ENCODE peak calls at places on chromosomes 11 and 22, in four cellular contexts. S is iris pigment epithelial cell; D is uterus; L is activated CD4-positive, alpha-beta T cell treated with anti-CD3 and anti-CD28 coated beads, Interleukin-2, amount 10 ng/mL, durations not matched to agents 7 days and 5 days. M is an unnamed sample.

GRCh38 chr11:119889728-119890280 is 160.8 kb upstream of the NECTIN1 start:
- DNase-seq in S (no peak), D (no peak), L (no peak), M (no peak)

GRCh38 chr11:77203901-77204755 is 76.1 kb downstream of the MYO7A start:
- DNase-seq in D (peak; percentile 10), S (no peak), L (no peak), M (peak; percentile 34)

GRCh38 chr11:109026891-109027489 is 362.1 kb downstream of the DDX10 start:
- DNase-seq in L (no peak), S (peak; percentile 72), D (no peak), M (no peak)

GRCh38 chr11:124970925-124971324 is 16.9 kb downstream of the CCDC15 start:
- DNase-seq in L (no peak), D (no peak), S (peak; percentile 34), M (no peak)

GRCh38 chr22:22843848-22844247 is 43.8 kb upstream of the IGLL5 start:
- DNase-seq in S (no peak), L (no peak), D (no peak), M (no peak)

GRCh38 chr11:11383995-11384394 is 30.9 kb upstream of the CSNK2A3 start:
- DNase-seq in D (no peak), S (no peak), L (no peak), M (no peak)

GRCh38 chr11:64810271-64810890 is at the start of gene MEN1:
- DNase-seq in D (peak; percentile 95), S (peak; percentile 97), L (peak; percentile 87), M (peak; percentile 96)

GRCh38 chr11:11976476-11977187 is 31.8 kb downstream of the DKK3 start:
- DNase-seq in D (no peak), L (no peak), S (no peak), M (no peak)

GRCh38 chr22:38756631-38757463 is 1.0 kb upstream of the SUN2 start:
- DNase-seq in S (no peak), D (no peak), L (no peak), M (no peak)

GRCh38 chr11:133698654-133699053 is 146.7 kb downstream of the SPATA19 start:
- DNase-seq in L (no peak), D (no peak), S (no peak), M (no peak)

GRCh38 chr22:17746916-17747315 is 27.4 kb downstream of the BID start:
- DNase-seq in S (no peak), L (no peak), D (no peak), M (no peak)

GRCh38 chr11:69644071-69644961 is 3.4 kb downstream of the CCND1 start:
- DNase-seq in S (peak; percentile 96), D (peak; percentile 65), L (no peak), M (peak; percentile 83)

GRCh38 chr11:130181295-130182272 is 22.0 kb downstream of the ST14 start:
- DNase-seq in D (no peak), L (no peak), S (peak; percentile 84), M (no peak)

GRCh38 chr11:119616586-119617342 is 112.2 kb downstream of the NECTIN1 start:
- DNase-seq in S (no peak), D (no peak), L (no peak), M (no peak)

GRCh38 chr22:19958083-19959042 is 16.7 kb upstream of the TXNRD2 start:
- DNase-seq in D (no peak), S (peak; percentile 39), L (no peak), M (no peak)

GRCh38 chr11:9758676-9759518 is 95.0 kb downstream of the SWAP70 start:
- DNase-seq in S (peak; percentile 87), L (peak; percentile 44), D (peak; percentile 81), M (peak; percentile 84)

GRCh38 chr11:111665779-111666178 is 63.5 kb downstream of the SIK2 start:
- DNase-seq in D (no peak), S (peak; percentile 48), L (peak; percentile 16), M (no peak)

GRCh38 chr11:75275581-75275980 is 35.0 kb downstream of the TPBGL start:
- DNase-seq in S (peak; percentile 53), D (no peak), L (peak; percentile 86), M (peak; percentile 66)

GRCh38 chr22:26215766-26216165 is 46.5 kb downstream of the SEZ6L start:
- DNase-seq in S (no peak), D (no peak), L (no peak), M (no peak)

GRCh38 chr22:45629469-45630089 is 42.1 kb upstream of the ATXN10 start:
- DNase-seq in S (no peak), D (no peak), L (no peak), M (no peak)

GRCh38 chr11:86594746-86595145 is 77.7 kb downstream of the ME3 start:
- DNase-seq in L (no peak), D (no peak), S (peak; percentile 62), M (no peak)

GRCh38 chr22:33579448-33580093 is 340.7 kb downstream of the LARGE1 start:
- DNase-seq in S (peak; percentile 7), D (peak; percentile 31), L (peak; percentile 53), M (peak; percentile 69)

GRCh38 chr11:693415-693831 is 1.6 kb downstream of the DEAF1 start:
- DNase-seq in L (no peak), D (no peak), S (peak; percentile 20), M (no peak)

GRCh38 chr11:69232821-69233760 is 60.9 kb upstream of the MYEOV start:
- DNase-seq in S (no peak), L (no peak), D (no peak), M (peak; percentile 33)

GRCh38 chr11:16226245-16226644 is 130.1 kb downstream of the SOX6 start:
- DNase-seq in D (no peak), L (no peak), S (peak; percentile 19), M (no peak)

GRCh38 chr11:70065318-70066135 is 12.6 kb upstream of the ANO1 start:
- DNase-seq in D (no peak), L (no peak), S (no peak), M (peak; percentile 37)

GRCh38 chr11:64556044-64556720 is 34.8 kb upstream of the SLC22A12 start:
- DNase-seq in L (no peak), S (no peak), D (no peak), M (no peak)

GRCh38 chr11:134572741-134573675 is 161.0 kb upstream of the B3GAT1 start:
- DNase-seq in S (no peak), D (no peak), L (peak; percentile 4), M (no peak)

GRCh38 chr11:4610258-4610935 is 2.4 kb upstream of the TRIM68 start:
- DNase-seq in D (no peak), S (no peak), L (peak; percentile 33), M (no peak)